ENCODE peak calls at places on chromosome 15, in ten cellular contexts. E is cardiac muscle cell, J is lower lobe of right lung, P is breast epithelium, N is fibroblast of lung, T is aorta, I is suprapubic skin, W is HCT116, C is tibial artery, Y is substantia nigra. D is an unnamed sample.

GRCh38 chr15:81339321-81339720 is 15.4 kb upstream of the STARD5 start:
- DNase-seq in E (no peak), J (no peak), P (no peak), N (no peak), T (no peak), I (no peak), W (no peak), C (no peak), Y (no peak), D (no peak)

GRCh38 chr15:40915679-40916078 is 13.5 kb upstream of the DLL4 start:
- DNase-seq in E (no peak), J (no peak), P (no peak), N (no peak), T (no peak), I (no peak), W (no peak), C (no peak), Y (no peak), D (no peak)

GRCh38 chr15:64792282-64792681 is 16.9 kb upstream of the RBPMS2 start:
- DNase-seq in E (no peak), J (no peak), P (no peak), N (peak; percentile 9), T (no peak), I (no peak), W (no peak), C (no peak), Y (no peak), D (no peak)

GRCh38 chr15:64865998-64866520 is 24.3 kb downstream of the PLEKHO2 start:
- DNase-seq in E (no peak), J (no peak), P (no peak), N (peak; percentile 90), T (no peak), I (no peak), W (no peak), C (no peak), Y (peak; percentile 42), D (no peak)

GRCh38 chr15:70833897-70834765 is 19.8 kb downstream of the LARP6 start:
- DNase-seq in E (no peak), J (no peak), P (no peak), N (peak; percentile 82), T (no peak), I (no peak), W (peak; percentile 33), C (no peak), Y (no peak), D (no peak)

GRCh38 chr15:35393403-35393802 is 152.6 kb downstream of the DPH6 start:
- DNase-seq in E (no peak), J (no peak), P (no peak), N (no peak), T (no peak), I (no peak), W (no peak), C (no peak), Y (no peak), D (no peak)

GRCh38 chr15:44662478-44663409 is 718 bp downstream of the SPG11 start:
- DNase-seq in E (peak; percentile 73), J (peak; percentile 81), P (peak; percentile 67), N (peak; percentile 59), T (peak; percentile 87), I (peak; percentile 85), W (peak; percentile 34), C (peak; percentile 60), Y (peak; percentile 60), D (peak; percentile 57)

GRCh38 chr15:39919740-39920509 is at the start of gene GPR176:
- DNase-seq in E (peak; percentile 57), J (peak; percentile 49), P (no peak), N (peak; percentile 85), T (peak; percentile 92), I (peak; percentile 74), W (no peak), C (peak; percentile 81), Y (peak; percentile 35), D (peak; percentile 36)

GRCh38 chr15:61584410-61584809 is 355.3 kb upstream of the RORA start:
- DNase-seq in E (peak; percentile 70), J (no peak), P (no peak), N (no peak), T (no peak), I (no peak), W (no peak), C (no peak), Y (no peak), D (no peak)

GRCh38 chr15:78808550-78808949 is 2.7 kb downstream of the ADAMTS7 start:
- DNase-seq in E (peak; percentile 34), J (no peak), P (no peak), N (peak; percentile 20), T (no peak), I (no peak), W (peak; percentile 34), C (no peak), Y (no peak), D (no peak)

GRCh38 chr15:48722764-48723661 is 77.5 kb upstream of the FBN1 start:
- DNase-seq in E (no peak), J (no peak), P (no peak), N (peak; percentile 93), T (no peak), I (no peak), W (peak; percentile 62), C (no peak), Y (no peak), D (no peak)

GRCh38 chr15:52797625-52798501 is 7.7 kb upstream of the ONECUT1 start:
- DNase-seq in E (no peak), J (no peak), P (no peak), N (no peak), T (no peak), I (peak; percentile 54), W (no peak), C (no peak), Y (no peak), D (no peak)

GRCh38 chr15:68537097-68537496 is 41.7 kb upstream of the CORO2B start:
- DNase-seq in E (no peak), J (no peak), P (no peak), N (no peak), T (no peak), I (no peak), W (no peak), C (no peak), Y (no peak), D (no peak)

GRCh38 chr15:82146990-82147461 is 101.2 kb upstream of the MEX3B start:
- DNase-seq in E (no peak), J (no peak), P (no peak), N (peak; percentile 90), T (no peak), I (no peak), W (peak; percentile 51), C (no peak), Y (no peak), D (no peak)

DNA sequence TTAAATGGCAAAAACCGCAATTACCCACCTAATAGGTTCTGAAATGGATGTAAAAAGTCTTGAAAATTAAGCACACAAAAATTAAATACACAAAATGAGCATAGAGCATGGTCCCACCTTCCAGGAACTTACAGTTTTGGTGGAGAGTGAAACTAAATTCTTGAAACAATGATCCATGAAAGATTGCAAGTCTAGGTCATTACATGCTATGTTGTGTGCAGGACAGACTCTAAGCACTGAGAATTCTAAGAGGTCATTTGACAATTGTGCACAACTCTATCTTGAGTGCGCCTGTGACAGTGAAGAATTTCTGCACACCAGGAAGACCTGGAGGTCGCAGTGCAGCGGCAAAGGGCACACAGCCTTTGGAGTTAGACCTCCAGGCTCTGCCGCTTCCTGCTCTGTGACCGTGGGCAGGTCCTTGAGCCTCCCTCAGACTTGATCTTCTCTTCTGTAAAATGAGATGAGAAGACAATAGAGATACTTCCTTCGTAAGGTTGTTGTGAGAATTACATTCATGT is 153.3 kb upstream of the TPM1 start:
- DNase-seq in E (peak; percentile 59), J (no peak), P (no peak), N (no peak), T (no peak), I (no peak), W (no peak), C (no peak), Y (no peak), D (no peak)
- H3K27ac ChIP-seq in E (peak overlapping the region; percentile 24), J (no peak overlapping the region), P (peak overlapping the region; percentile 70), N (no peak overlapping the region), T (no peak overlapping the region), I (peak overlapping the region; percentile 80), W (no peak overlapping the region), C (no peak overlapping the region), Y (no peak overlapping the region), D (peak overlapping the region; percentile 73)

GRCh38 chr15:25871403-25871802 is 8.3 kb upstream of the ATP10A start:
- DNase-seq in E (no peak), J (no peak), P (no peak), N (no peak), T (no peak), I (no peak), W (no peak), C (no peak), Y (no peak), D (no peak)
- H3K27ac ChIP-seq in E (no peak overlapping the region), J (no peak overlapping the region), P (no peak overlapping the region), N (no peak overlapping the region), T (no peak overlapping the region), I (no peak overlapping the region), W (no peak overlapping the region), C (no peak overlapping the region), Y (no peak overlapping the region), D (no peak overlapping the region)

DNA sequence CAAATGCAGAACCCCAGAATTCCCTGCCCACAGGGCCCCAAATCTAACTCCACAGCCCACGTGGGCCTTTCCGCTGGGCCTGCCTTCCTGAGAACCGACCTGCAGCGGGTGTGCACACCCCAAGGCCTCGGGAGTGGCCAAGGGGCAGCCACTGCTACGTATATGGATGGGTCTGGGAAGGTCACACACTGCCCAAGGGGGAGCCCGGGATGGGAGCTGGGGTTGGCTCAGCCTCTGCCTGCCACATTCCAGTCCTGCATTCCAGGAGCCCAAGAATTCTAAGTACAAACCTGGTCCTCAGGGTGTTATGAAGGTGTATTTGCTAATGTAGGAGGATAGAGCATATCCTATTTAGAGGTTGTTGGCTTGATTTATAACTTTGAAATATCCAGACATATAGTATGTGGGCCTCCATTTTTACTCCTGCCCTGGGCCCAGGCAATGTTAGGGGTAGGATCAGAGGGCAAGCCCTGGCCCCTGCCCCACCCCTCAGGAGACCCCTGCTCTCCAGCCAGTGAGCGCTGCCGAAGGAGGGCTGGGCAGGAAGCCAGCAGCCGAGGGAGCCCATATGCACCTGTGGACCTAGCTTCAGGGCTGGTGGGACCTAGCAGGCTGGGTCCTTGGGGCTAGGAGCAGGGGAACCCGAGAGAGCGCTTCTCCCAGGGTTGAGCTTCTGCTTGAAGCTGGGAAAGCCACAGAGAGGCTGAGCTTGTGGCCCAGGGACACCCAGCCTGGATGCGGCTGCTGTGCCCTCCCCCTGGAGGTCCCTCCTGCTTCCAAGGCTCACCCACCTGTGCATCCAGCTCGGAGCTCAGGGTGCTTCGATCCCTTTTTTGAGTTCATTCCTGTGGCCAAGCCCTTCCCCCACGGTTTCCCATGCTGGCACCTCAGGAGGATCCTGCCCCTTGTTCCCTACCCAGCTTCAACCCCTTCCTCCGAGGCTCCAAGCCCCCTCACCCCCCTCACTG is 20.8 kb upstream of the CYP11A1 start:
- DNase-seq in E (peak; percentile 56), J (no peak), P (no peak), N (no peak), T (no peak), I (no peak), W (no peak), C (no peak), Y (no peak), D (no peak)
- H3K27ac ChIP-seq in E (peak overlapping the region; percentile 54), J (peak overlapping the region; percentile 36), P (peak overlapping the region; percentile 14), N (no peak overlapping the region), T (no peak overlapping the region), I (no peak overlapping the region), W (no peak overlapping the region), C (no peak overlapping the region), Y (no peak overlapping the region), D (no peak overlapping the region)

DNA sequence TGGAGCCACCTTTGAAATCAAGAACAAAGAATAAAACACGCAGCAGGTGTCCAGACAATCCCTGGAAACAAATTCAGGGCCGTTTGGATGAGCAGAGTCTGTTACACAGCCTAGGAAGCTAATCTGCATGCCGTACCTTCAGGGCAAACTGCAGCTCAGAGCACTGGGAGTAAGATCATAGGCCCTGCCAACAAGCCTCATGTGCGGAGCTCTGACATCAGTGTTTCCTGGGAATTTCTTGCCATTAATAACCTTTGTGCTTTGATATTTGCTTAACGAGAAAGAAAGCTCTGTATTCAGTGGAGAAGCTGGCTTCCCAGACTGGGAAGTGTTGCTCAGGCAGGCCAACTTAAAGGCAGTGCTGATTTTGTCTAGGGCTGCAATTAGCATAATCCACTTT is 116.1 kb upstream of the KLHL25 start:
- DNase-seq in E (no peak), J (no peak), P (peak; percentile 54), N (no peak), T (no peak), I (no peak), W (no peak), C (no peak), Y (no peak), D (no peak)
- H3K27ac ChIP-seq in E (no peak overlapping the region), J (no peak overlapping the region), P (no peak overlapping the region), N (no peak overlapping the region), T (no peak overlapping the region), I (no peak overlapping the region), W (no peak overlapping the region), C (no peak overlapping the region), Y (no peak overlapping the region), D (no peak overlapping the region)

D was measured in uterus.